ENCODE peak calls at places on chromosomes 1 and 21, in ten cellular contexts. M is NCI-H1417, S is NB4, R is fibroblast of pulmonary artery, O is sciatic nerve, A is HFF-Myc, G is AG04450, C is HAP-1, W is Right ventricle myocardium superior, V is left lobe of liver. I is an unnamed sample.

GRCh38 chr1:173024543-173024942 is 26.2 kb downstream of the TNFSF18 start:
- DNase-seq in M (no peak), S (no peak), R (no peak), O (no peak), A (no peak), G (no peak), C (no peak), W (no peak), V (no peak), I (peak; percentile 62)

GRCh38 chr1:117335376-117336086 is 31.7 kb upstream of the MAN1A2 start:
- DNase-seq in M (no peak), S (no peak), R (no peak), O (no peak), A (no peak), G (no peak), C (peak; percentile 34), W (no peak), V (no peak), I (no peak)

GRCh38 chr1:39876136-39876535 is 7.2 kb downstream of the TRIT1 start:
- DNase-seq in M (no peak), S (peak; percentile 56), R (no peak), O (no peak), A (no peak), G (no peak), C (no peak), W (no peak), V (no peak), I (no peak)

GRCh38 chr1:174998569-174999215 is 1.1 kb upstream of the CACYBP start:
- DNase-seq in M (peak; percentile 91), S (peak; percentile 81), R (peak; percentile 48), O (no peak), A (no peak), G (no peak), C (peak; percentile 68), W (no peak), V (peak; percentile 55), I (peak; percentile 72)

GRCh38 chr1:37605061-37605650 is 9.4 kb upstream of the GNL2 start:
- DNase-seq in M (no peak), S (no peak), R (no peak), O (no peak), A (no peak), G (no peak), C (no peak), W (no peak), V (no peak), I (peak; percentile 6)

GRCh38 chr1:189782280-189782679 is 695.4 kb downstream of the BRINP3 start:
- DNase-seq in M (no peak), S (no peak), R (no peak), O (no peak), A (no peak), G (no peak), C (no peak), W (no peak), V (no peak), I (no peak)

GRCh38 chr21:41648591-41649031 is 118.2 kb downstream of the RIPK4 start:
- DNase-seq in M (no peak), S (peak; percentile 62), R (peak; percentile 88), O (no peak), A (no peak), G (no peak), C (no peak), W (no peak), V (no peak), I (no peak)

GRCh38 chr1:173853074-173853473 is 14.7 kb downstream of the GAS5 start:
- DNase-seq in M (no peak), S (no peak), R (peak; percentile 87), O (no peak), A (no peak), G (peak; percentile 46), C (no peak), W (no peak), V (no peak), I (no peak)

GRCh38 chr1:164320780-164321683 is 238.0 kb upstream of the PBX1 start:
- DNase-seq in M (peak; percentile 63), S (no peak), R (peak; percentile 13), O (no peak), A (no peak), G (no peak), C (peak; percentile 64), W (peak; percentile 59), V (no peak), I (no peak)

GRCh38 chr1:41236781-41237180 is 5.3 kb downstream of the SCMH1 start:
- DNase-seq in M (no peak), S (no peak), R (no peak), O (no peak), A (no peak), G (no peak), C (no peak), W (no peak), V (no peak), I (no peak)

GRCh38 chr1:232641507-232641906 is 11.6 kb upstream of the SIPA1L2 start:
- DNase-seq in M (no peak), S (no peak), R (no peak), O (no peak), A (no peak), G (no peak), C (no peak), W (no peak), V (no peak), I (no peak)

GRCh38 chr21:42010507-42011493 is 640 bp upstream of the ZBTB21 start:
- DNase-seq in M (peak; percentile 96), S (peak; percentile 55), R (no peak), O (no peak), A (no peak), G (no peak), C (no peak), W (no peak), V (no peak), I (peak; percentile 20)

GRCh38 chr1:156268336-156268735 is 14.3 kb downstream of the SMG5 start:
- DNase-seq in M (no peak), S (no peak), R (peak; percentile 65), O (no peak), A (no peak), G (no peak), C (no peak), W (no peak), V (no peak), I (no peak)

GRCh38 chr21:29078884-29079765 is 5.7 kb upstream of the CCT8 start:
- DNase-seq in M (no peak), S (peak; percentile 76), R (no peak), O (no peak), A (no peak), G (no peak), C (no peak), W (no peak), V (no peak), I (no peak)

GRCh38 chr21:10616535-10616934 is 95.2 kb downstream of the TPTE start:
- DNase-seq in M (no peak), S (no peak), R (no peak), O (no peak), A (no peak), G (no peak), C (no peak), W (no peak), V (no peak), I (no peak)

GRCh38 chr1:45134468-45134873 is 71.9 kb downstream of the ZSWIM5 start:
- DNase-seq in M (no peak), S (no peak), R (no peak), O (no peak), A (no peak), G (no peak), C (no peak), W (no peak), V (no peak), I (peak; percentile 97)

GRCh38 chr1:47763456-47764171 is 233.6 kb downstream of the TRABD2B start:
- DNase-seq in M (no peak), S (no peak), R (no peak), O (peak; percentile 36), A (no peak), G (no peak), C (no peak), W (no peak), V (no peak), I (no peak)

GRCh38 chr1:34460193-34460592 is 283.5 kb downstream of the C1orf94 start:
- DNase-seq in M (peak; percentile 7), S (peak; percentile 54), R (peak; percentile 1), O (no peak), A (peak; percentile 16), G (no peak), C (no peak), W (peak; percentile 42), V (peak; percentile 59), I (peak; percentile 21)

GRCh38 chr1:155127105-155127671 is 488 bp upstream of the EFNA1 start:
- DNase-seq in M (peak; percentile 70), S (peak; percentile 25), R (peak; percentile 89), O (peak; percentile 87), A (no peak), G (no peak), C (peak; percentile 34), W (peak; percentile 57), V (peak; percentile 94), I (peak; percentile 99)

GRCh38 chr21:33374080-33374873 is 28.9 kb upstream of the IFNGR2 start:
- DNase-seq in M (no peak), S (peak; percentile 82), R (peak; percentile 81), O (peak; percentile 76), A (peak; percentile 45), G (no peak), C (peak; percentile 36), W (peak; percentile 68), V (no peak), I (peak; percentile 39)

GRCh38 chr1:167720965-167721616 is 691 bp upstream of the MPZL1 start:
- DNase-seq in M (peak; percentile 38), S (peak; percentile 68), R (peak; percentile 63), O (no peak), A (peak; percentile 35), G (no peak), C (peak; percentile 21), W (peak; percentile 56), V (no peak), I (peak; percentile 49)

GRCh38 chr21:41868062-41868710 is 11.0 kb downstream of the PRDM15 start:
- DNase-seq in M (no peak), S (no peak), R (no peak), O (no peak), A (peak; percentile 63), G (no peak), C (no peak), W (no peak), V (no peak), I (no peak)

GRCh38 chr1:63674865-63675815 is 81.9 kb downstream of the PGM1 start:
- DNase-seq in M (no peak), S (no peak), R (no peak), O (no peak), A (no peak), G (no peak), C (no peak), W (peak; percentile 60), V (no peak), I (no peak)

GRCh38 chr1:208166340-208167138 is 77.6 kb downstream of the PLXNA2 start:
- DNase-seq in M (no peak), S (no peak), R (no peak), O (no peak), A (no peak), G (no peak), C (no peak), W (no peak), V (no peak), I (peak; percentile 69)

GRCh38 chr1:228058981-228059535 is 23.4 kb upstream of the ARF1 start:
- DNase-seq in M (no peak), S (no peak), R (no peak), O (peak; percentile 59), A (no peak), G (no peak), C (no peak), W (peak; percentile 38), V (no peak), I (no peak)

I was measured in HepG2.